ENCODE peak calls at places on chromosomes 6 and 20, in five cellular contexts. One of them, this sample, is unnamed.

GRCh38 chr6:4780360-4780812 is 4.2 kb downstream of the CDYL start:
- DNase-seq in kidney epithelial cell: no peak
- DNase-seq in NCI-H2029 treated with DMSO at 0.1 percent for 48 hours: no peak
- DNase-seq in T-cell: no peak
- DNase-seq in activated T-helper 1 cell treated with anti-CD3 and anti-CD28 coated beads, Interleukin-2, amount 50 U/mL, for 16 hours: no peak
- DNase-seq in this sample: no peak

GRCh38 chr6:127436578-127437110 is 22.5 kb downstream of the KIAA0408 start:
- DNase-seq in NCI-H2029 treated with DMSO at 0.1 percent for 48 hours: no peak
- DNase-seq in T-cell: no peak
- DNase-seq in activated T-helper 1 cell treated with anti-CD3 and anti-CD28 coated beads, Interleukin-2, amount 50 U/mL, for 16 hours: no peak
- DNase-seq in kidney epithelial cell: no peak
- DNase-seq in this sample: peak

GRCh38 chr6:52994031-52994788 is 874 bp downstream of the GSTA4 start:
- DNase-seq in activated T-helper 1 cell treated with anti-CD3 and anti-CD28 coated beads, Interleukin-2, amount 50 U/mL, for 16 hours: no peak
- DNase-seq in T-cell: no peak
- DNase-seq in NCI-H2029 treated with DMSO at 0.1 percent for 48 hours: no peak
- DNase-seq in kidney epithelial cell: no peak
- DNase-seq in this sample: peak

GRCh38 chr6:138371452-138371711 is 6.3 kb upstream of the SMIM28 start:
- DNase-seq in NCI-H2029 treated with DMSO at 0.1 percent for 48 hours: no peak
- DNase-seq in kidney epithelial cell: no peak
- DNase-seq in activated T-helper 1 cell treated with anti-CD3 and anti-CD28 coated beads, Interleukin-2, amount 50 U/mL, for 16 hours: no peak
- DNase-seq in T-cell: no peak
- DNase-seq in this sample: no peak

GRCh38 chr6:39217177-39217864 is 12.0 kb downstream of the KCNK5 start:
- DNase-seq in activated T-helper 1 cell treated with anti-CD3 and anti-CD28 coated beads, Interleukin-2, amount 50 U/mL, for 16 hours: no peak
- DNase-seq in NCI-H2029 treated with DMSO at 0.1 percent for 48 hours: no peak
- DNase-seq in T-cell: no peak
- DNase-seq in kidney epithelial cell: no peak
- DNase-seq in this sample: no peak

GRCh38 chr20:59743767-59744485 is 139.6 kb downstream of the PHACTR3 start:
- DNase-seq in kidney epithelial cell: no peak
- DNase-seq in activated T-helper 1 cell treated with anti-CD3 and anti-CD28 coated beads, Interleukin-2, amount 50 U/mL, for 16 hours: no peak
- DNase-seq in T-cell: no peak
- DNase-seq in NCI-H2029 treated with DMSO at 0.1 percent for 48 hours: no peak
- DNase-seq in this sample: no peak

GRCh38 chr6:109055771-109056235 is 38.8 kb downstream of the SESN1 start:
- DNase-seq in NCI-H2029 treated with DMSO at 0.1 percent for 48 hours: no peak
- DNase-seq in T-cell: no peak
- DNase-seq in kidney epithelial cell: no peak
- DNase-seq in activated T-helper 1 cell treated with anti-CD3 and anti-CD28 coated beads, Interleukin-2, amount 50 U/mL, for 16 hours: no peak
- DNase-seq in this sample: no peak

GRCh38 chr6:11824986-11825385 is 46.4 kb upstream of the ADTRP start:
- DNase-seq in kidney epithelial cell: peak
- DNase-seq in T-cell: no peak
- DNase-seq in NCI-H2029 treated with DMSO at 0.1 percent for 48 hours: no peak
- DNase-seq in activated T-helper 1 cell treated with anti-CD3 and anti-CD28 coated beads, Interleukin-2, amount 50 U/mL, for 16 hours: no peak
- DNase-seq in this sample: no peak

GRCh38 chr6:134480593-134480992 is 162.7 kb upstream of the SGK1 start:
- DNase-seq in T-cell: no peak
- DNase-seq in activated T-helper 1 cell treated with anti-CD3 and anti-CD28 coated beads, Interleukin-2, amount 50 U/mL, for 16 hours: no peak
- DNase-seq in NCI-H2029 treated with DMSO at 0.1 percent for 48 hours: no peak
- DNase-seq in kidney epithelial cell: no peak
- DNase-seq in this sample: no peak

GRCh38 chr20:24656391-24656790 is 187.0 kb downstream of the SYNDIG1 start:
- DNase-seq in kidney epithelial cell: no peak
- DNase-seq in activated T-helper 1 cell treated with anti-CD3 and anti-CD28 coated beads, Interleukin-2, amount 50 U/mL, for 16 hours: no peak
- DNase-seq in NCI-H2029 treated with DMSO at 0.1 percent for 48 hours: no peak
- DNase-seq in T-cell: no peak
- DNase-seq in this sample: no peak

GRCh38 chr20:50649587-50649986 is 41.8 kb downstream of the RIPOR3 start:
- DNase-seq in NCI-H2029 treated with DMSO at 0.1 percent for 48 hours: no peak
- DNase-seq in kidney epithelial cell: no peak
- DNase-seq in T-cell: no peak
- DNase-seq in activated T-helper 1 cell treated with anti-CD3 and anti-CD28 coated beads, Interleukin-2, amount 50 U/mL, for 16 hours: no peak
- DNase-seq in this sample: no peak

GRCh38 chr6:36757206-36757605 is 59.6 kb downstream of the RAB44 start:
- DNase-seq in NCI-H2029 treated with DMSO at 0.1 percent for 48 hours: no peak
- DNase-seq in kidney epithelial cell: no peak
- DNase-seq in activated T-helper 1 cell treated with anti-CD3 and anti-CD28 coated beads, Interleukin-2, amount 50 U/mL, for 16 hours: no peak
- DNase-seq in T-cell: peak
- DNase-seq in this sample: no peak

GRCh38 chr20:4060054-4060795 is 44.9 kb upstream of the RNF24 start:
- DNase-seq in activated T-helper 1 cell treated with anti-CD3 and anti-CD28 coated beads, Interleukin-2, amount 50 U/mL, for 16 hours: no peak
- DNase-seq in T-cell: no peak
- DNase-seq in NCI-H2029 treated with DMSO at 0.1 percent for 48 hours: no peak
- DNase-seq in kidney epithelial cell: no peak
- DNase-seq in this sample: no peak

GRCh38 chr6:3163248-3163594 is 5.9 kb upstream of the TUBB2A start:
- DNase-seq in T-cell: no peak
- DNase-seq in activated T-helper 1 cell treated with anti-CD3 and anti-CD28 coated beads, Interleukin-2, amount 50 U/mL, for 16 hours: no peak
- DNase-seq in kidney epithelial cell: no peak
- DNase-seq in NCI-H2029 treated with DMSO at 0.1 percent for 48 hours: no peak
- DNase-seq in this sample: no peak

GRCh38 chr20:20360464-20360863 is 7.4 kb upstream of the INSM1 start:
- DNase-seq in activated T-helper 1 cell treated with anti-CD3 and anti-CD28 coated beads, Interleukin-2, amount 50 U/mL, for 16 hours: no peak
- DNase-seq in kidney epithelial cell: peak
- DNase-seq in NCI-H2029 treated with DMSO at 0.1 percent for 48 hours: peak
- DNase-seq in T-cell: peak
- DNase-seq in this sample: no peak

GRCh38 chr6:41780623-41781301 is at the start of gene PRICKLE4:
- DNase-seq in T-cell: no peak
- DNase-seq in NCI-H2029 treated with DMSO at 0.1 percent for 48 hours: peak
- DNase-seq in kidney epithelial cell: no peak
- DNase-seq in activated T-helper 1 cell treated with anti-CD3 and anti-CD28 coated beads, Interleukin-2, amount 50 U/mL, for 16 hours: no peak
- DNase-seq in this sample: no peak

GRCh38 chr6:12608016-12608860 is 108.3 kb upstream of the PHACTR1 start:
- DNase-seq in NCI-H2029 treated with DMSO at 0.1 percent for 48 hours: no peak
- DNase-seq in T-cell: no peak
- DNase-seq in kidney epithelial cell: no peak
- DNase-seq in activated T-helper 1 cell treated with anti-CD3 and anti-CD28 coated beads, Interleukin-2, amount 50 U/mL, for 16 hours: no peak
- DNase-seq in this sample: no peak

GRCh38 chr20:62804632-62805364 is at the start of gene OGFR:
- DNase-seq in NCI-H2029 treated with DMSO at 0.1 percent for 48 hours: no peak
- DNase-seq in kidney epithelial cell: no peak
- DNase-seq in activated T-helper 1 cell treated with anti-CD3 and anti-CD28 coated beads, Interleukin-2, amount 50 U/mL, for 16 hours: peak
- DNase-seq in T-cell: peak
- DNase-seq in this sample: no peak

GRCh38 chr6:37822851-37823682 is 3.5 kb downstream of the ZFAND3 start:
- DNase-seq in T-cell: peak
- DNase-seq in activated T-helper 1 cell treated with anti-CD3 and anti-CD28 coated beads, Interleukin-2, amount 50 U/mL, for 16 hours: no peak
- DNase-seq in NCI-H2029 treated with DMSO at 0.1 percent for 48 hours: no peak
- DNase-seq in kidney epithelial cell: no peak
- DNase-seq in this sample: no peak

GRCh38 chr6:136086686-136087085 is 163.4 kb downstream of the MTFR2 start:
- DNase-seq in kidney epithelial cell: no peak
- DNase-seq in NCI-H2029 treated with DMSO at 0.1 percent for 48 hours: no peak
- DNase-seq in activated T-helper 1 cell treated with anti-CD3 and anti-CD28 coated beads, Interleukin-2, amount 50 U/mL, for 16 hours: no peak
- DNase-seq in T-cell: no peak
- DNase-seq in this sample: no peak

GRCh38 chr6:111591370-111591900 is 14.2 kb downstream of the TRAF3IP2 start:
- DNase-seq in kidney epithelial cell: peak
- DNase-seq in activated T-helper 1 cell treated with anti-CD3 and anti-CD28 coated beads, Interleukin-2, amount 50 U/mL, for 16 hours: no peak
- DNase-seq in NCI-H2029 treated with DMSO at 0.1 percent for 48 hours: peak
- DNase-seq in T-cell: no peak
- DNase-seq in this sample: peak

GRCh38 chr6:104686550-104687155 is 173.1 kb downstream of the HACE1 start:
- DNase-seq in activated T-helper 1 cell treated with anti-CD3 and anti-CD28 coated beads, Interleukin-2, amount 50 U/mL, for 16 hours: no peak
- DNase-seq in T-cell: no peak
- DNase-seq in NCI-H2029 treated with DMSO at 0.1 percent for 48 hours: no peak
- DNase-seq in kidney epithelial cell: no peak
- DNase-seq in this sample: no peak

GRCh38 chr6:71139249-71139648 is 149.4 kb upstream of the OGFRL1 start:
- DNase-seq in kidney epithelial cell: peak
- DNase-seq in NCI-H2029 treated with DMSO at 0.1 percent for 48 hours: no peak
- DNase-seq in T-cell: no peak
- DNase-seq in activated T-helper 1 cell treated with anti-CD3 and anti-CD28 coated beads, Interleukin-2, amount 50 U/mL, for 16 hours: no peak
- DNase-seq in this sample: no peak

GRCh38 chr20:59820204-59821041 is 113.0 kb downstream of the SYCP2 start:
- DNase-seq in NCI-H2029 treated with DMSO at 0.1 percent for 48 hours: peak
- DNase-seq in activated T-helper 1 cell treated with anti-CD3 and anti-CD28 coated beads, Interleukin-2, amount 50 U/mL, for 16 hours: no peak
- DNase-seq in T-cell: no peak
- DNase-seq in kidney epithelial cell: no peak
- DNase-seq in this sample: peak

GRCh38 chr20:38779247-38780097 is 26.0 kb upstream of the PPP1R16B start:
- DNase-seq in NCI-H2029 treated with DMSO at 0.1 percent for 48 hours: no peak
- DNase-seq in activated T-helper 1 cell treated with anti-CD3 and anti-CD28 coated beads, Interleukin-2, amount 50 U/mL, for 16 hours: no peak
- DNase-seq in T-cell: no peak
- DNase-seq in kidney epithelial cell: no peak
- DNase-seq in this sample: no peak

GRCh38 chr6:24445704-24446103 is 43.0 kb downstream of the MRS2 start:
- DNase-seq in kidney epithelial cell: no peak
- DNase-seq in NCI-H2029 treated with DMSO at 0.1 percent for 48 hours: no peak
- DNase-seq in activated T-helper 1 cell treated with anti-CD3 and anti-CD28 coated beads, Interleukin-2, amount 50 U/mL, for 16 hours: no peak
- DNase-seq in T-cell: no peak
- DNase-seq in this sample: no peak

GRCh38 chr6:62623851-62624532 is 338.0 kb upstream of the KHDRBS2 start:
- DNase-seq in activated T-helper 1 cell treated with anti-CD3 and anti-CD28 coated beads, Interleukin-2, amount 50 U/mL, for 16 hours: no peak
- DNase-seq in NCI-H2029 treated with DMSO at 0.1 percent for 48 hours: no peak
- DNase-seq in kidney epithelial cell: no peak
- DNase-seq in T-cell: no peak
- DNase-seq in this sample: no peak

GRCh38 chr6:26172496-26172958 is 85.3 kb downstream of the HFE start:
- DNase-seq in NCI-H2029 treated with DMSO at 0.1 percent for 48 hours: peak
- DNase-seq in T-cell: no peak
- DNase-seq in activated T-helper 1 cell treated with anti-CD3 and anti-CD28 coated beads, Interleukin-2, amount 50 U/mL, for 16 hours: no peak
- DNase-seq in kidney epithelial cell: no peak
- DNase-seq in this sample: peak

GRCh38 chr20:23477223-23477622 is 13.7 kb upstream of the CST8 start:
- DNase-seq in NCI-H2029 treated with DMSO at 0.1 percent for 48 hours: no peak
- DNase-seq in kidney epithelial cell: no peak
- DNase-seq in T-cell: no peak
- DNase-seq in activated T-helper 1 cell treated with anti-CD3 and anti-CD28 coated beads, Interleukin-2, amount 50 U/mL, for 16 hours: no peak
- DNase-seq in this sample: no peak

This sample was measured in DMS79.